ENCODE peak calls at places on chromosomes 7 and 10, in nine cellular contexts. One of them, this sample, is unnamed.

GRCh38 chr7:66899552-66900280 is 21.3 kb upstream of the TMEM248 start:
- DNase-seq in GM12878: no peak
- DNase-seq in HCT116: no peak
- DNase-seq in body of pancreas: no peak
- DNase-seq in A549: no peak
- DNase-seq in sigmoid colon: no peak
- DNase-seq in K562: no peak
- DNase-seq in transverse colon: no peak
- DNase-seq in right lobe of liver: no peak
- DNase-seq in this sample: no peak

GRCh38 chr10:99234067-99234738 is 1.4 kb downstream of the HPSE2 start:
- DNase-seq in K562: peak; percentile 7
- DNase-seq in right lobe of liver: peak; percentile 72
- DNase-seq in HCT116: no peak
- DNase-seq in body of pancreas: peak; percentile 16
- DNase-seq in A549: no peak
- DNase-seq in transverse colon: peak; percentile 50
- DNase-seq in GM12878: peak; percentile 17
- DNase-seq in sigmoid colon: peak; percentile 72
- DNase-seq in this sample: peak; percentile 66

GRCh38 chr10:30557884-30558283 is 71.7 kb downstream of the LYZL2 start:
- DNase-seq in A549: peak; percentile 38
- DNase-seq in right lobe of liver: no peak
- DNase-seq in sigmoid colon: no peak
- DNase-seq in body of pancreas: no peak
- DNase-seq in HCT116: no peak
- DNase-seq in K562: peak; percentile 41
- DNase-seq in GM12878: no peak
- DNase-seq in transverse colon: no peak
- DNase-seq in this sample: no peak

GRCh38 chr10:81848931-81849330 is 26.1 kb upstream of the NRG3 start:
- DNase-seq in K562: no peak
- DNase-seq in right lobe of liver: no peak
- DNase-seq in A549: no peak
- DNase-seq in sigmoid colon: no peak
- DNase-seq in HCT116: no peak
- DNase-seq in GM12878: no peak
- DNase-seq in transverse colon: no peak
- DNase-seq in body of pancreas: no peak
- DNase-seq in this sample: no peak

GRCh38 chr7:28075674-28076358 is 104.8 kb downstream of the JAZF1 start:
- DNase-seq in K562: no peak
- DNase-seq in A549: no peak
- DNase-seq in right lobe of liver: no peak
- DNase-seq in transverse colon: no peak
- DNase-seq in GM12878: no peak
- DNase-seq in sigmoid colon: no peak
- DNase-seq in body of pancreas: no peak
- DNase-seq in HCT116: no peak
- DNase-seq in this sample: no peak

GRCh38 chr7:98165827-98166667 is 45.2 kb upstream of the BHLHA15 start:
- DNase-seq in GM12878: no peak
- DNase-seq in body of pancreas: peak; percentile 83
- DNase-seq in HCT116: peak; percentile 7
- DNase-seq in sigmoid colon: no peak
- DNase-seq in K562: peak; percentile 61
- DNase-seq in A549: peak; percentile 31
- DNase-seq in right lobe of liver: peak; percentile 80
- DNase-seq in transverse colon: peak; percentile 72
- DNase-seq in this sample: no peak

GRCh38 chr7:1056006-1056784 is 11.8 kb downstream of the GPR146 start:
- DNase-seq in sigmoid colon: no peak
- DNase-seq in HCT116: no peak
- DNase-seq in body of pancreas: peak; percentile 31
- DNase-seq in transverse colon: no peak
- DNase-seq in right lobe of liver: no peak
- DNase-seq in GM12878: no peak
- DNase-seq in K562: no peak
- DNase-seq in A549: no peak
- DNase-seq in this sample: no peak

GRCh38 chr10:70430489-70431445 is 10.7 kb downstream of the NODAL start:
- DNase-seq in HCT116: no peak
- DNase-seq in sigmoid colon: peak; percentile 92
- DNase-seq in body of pancreas: peak; percentile 77
- DNase-seq in transverse colon: peak; percentile 55
- DNase-seq in right lobe of liver: peak; percentile 80
- DNase-seq in GM12878: no peak
- DNase-seq in A549: no peak
- DNase-seq in K562: peak; percentile 41
- DNase-seq in this sample: no peak

GRCh38 chr7:131231381-131232220 is 96.1 kb upstream of the MKLN1 start:
- DNase-seq in body of pancreas: peak; percentile 35
- DNase-seq in K562: no peak
- DNase-seq in sigmoid colon: peak; percentile 83
- DNase-seq in HCT116: no peak
- DNase-seq in A549: no peak
- DNase-seq in right lobe of liver: peak; percentile 59
- DNase-seq in transverse colon: peak; percentile 53
- DNase-seq in GM12878: peak; percentile 82
- DNase-seq in this sample: no peak

GRCh38 chr7:138116156-138116555 is 39.9 kb downstream of the AKR1D1 start:
- DNase-seq in body of pancreas: no peak
- DNase-seq in GM12878: no peak
- DNase-seq in K562: no peak
- DNase-seq in sigmoid colon: no peak
- DNase-seq in right lobe of liver: no peak
- DNase-seq in transverse colon: no peak
- DNase-seq in HCT116: no peak
- DNase-seq in A549: peak; percentile 21
- DNase-seq in this sample: no peak

GRCh38 chr10:3287566-3288445 is 115.2 kb upstream of the PITRM1 start:
- DNase-seq in right lobe of liver: no peak
- DNase-seq in GM12878: no peak
- DNase-seq in body of pancreas: no peak
- DNase-seq in A549: no peak
- DNase-seq in sigmoid colon: no peak
- DNase-seq in K562: no peak
- DNase-seq in transverse colon: peak; percentile 91
- DNase-seq in HCT116: peak; percentile 26
- DNase-seq in this sample: no peak

GRCh38 chr7:50679218-50680007 is 103.3 kb downstream of the GRB10 start:
- DNase-seq in body of pancreas: no peak
- DNase-seq in GM12878: no peak
- DNase-seq in HCT116: peak; percentile 18
- DNase-seq in sigmoid colon: no peak
- DNase-seq in transverse colon: no peak
- DNase-seq in A549: peak; percentile 41
- DNase-seq in K562: peak; percentile 25
- DNase-seq in right lobe of liver: no peak
- DNase-seq in this sample: no peak

GRCh38 chr7:135197906-135198655 is 13.2 kb downstream of the WDR91 start:
- DNase-seq in GM12878: no peak
- DNase-seq in A549: no peak
- DNase-seq in sigmoid colon: no peak
- DNase-seq in body of pancreas: no peak
- DNase-seq in HCT116: no peak
- DNase-seq in transverse colon: no peak
- DNase-seq in right lobe of liver: no peak
- DNase-seq in K562: no peak
- DNase-seq in this sample: no peak

GRCh38 chr7:31192996-31193395 is 140.9 kb downstream of the ADCYAP1R1 start:
- DNase-seq in GM12878: no peak
- DNase-seq in A549: peak; percentile 61
- DNase-seq in HCT116: peak; percentile 36
- DNase-seq in transverse colon: peak; percentile 31
- DNase-seq in right lobe of liver: peak; percentile 69
- DNase-seq in body of pancreas: peak; percentile 55
- DNase-seq in sigmoid colon: no peak
- DNase-seq in K562: peak; percentile 63
- DNase-seq in this sample: no peak

GRCh38 chr10:73167557-73168485 is at the start of the genes ECD and FAM149B1:
- DNase-seq in GM12878: peak; percentile 79
- DNase-seq in K562: peak; percentile 99
- DNase-seq in right lobe of liver: peak; percentile 96
- DNase-seq in A549: peak; percentile 89
- DNase-seq in transverse colon: peak; percentile 95
- DNase-seq in sigmoid colon: peak; percentile 97
- DNase-seq in body of pancreas: peak; percentile 92
- DNase-seq in HCT116: peak; percentile 90
- DNase-seq in this sample: peak; percentile 97
- TF ChIP-seq CTCF in GM12878: no peak
- TF ChIP-seq CTCF in K562: peak; percentile 48
- TF ChIP-seq CTCF in right lobe of liver: no peak
- TF ChIP-seq CTCF in A549: no peak
- TF ChIP-seq CTCF in transverse colon: no peak
- TF ChIP-seq CTCF in sigmoid colon: peak; percentile 9
- TF ChIP-seq CTCF in body of pancreas: peak; percentile 19
- TF ChIP-seq CTCF in HCT116: peak; percentile 7
- TF ChIP-seq CTCF in this sample: no peak

GRCh38 chr10:50406457-50407076 is 155.3 kb upstream of the ASAH2 start:
- DNase-seq in K562: no peak
- DNase-seq in sigmoid colon: no peak
- DNase-seq in right lobe of liver: no peak
- DNase-seq in GM12878: no peak
- DNase-seq in transverse colon: no peak
- DNase-seq in A549: no peak
- DNase-seq in body of pancreas: no peak
- DNase-seq in HCT116: no peak
- DNase-seq in this sample: no peak

GRCh38 chr10:50415292-50415691 is 164.0 kb upstream of the ASAH2 start:
- DNase-seq in HCT116: no peak
- DNase-seq in transverse colon: no peak
- DNase-seq in body of pancreas: no peak
- DNase-seq in right lobe of liver: no peak
- DNase-seq in sigmoid colon: no peak
- DNase-seq in A549: no peak
- DNase-seq in GM12878: no peak
- DNase-seq in K562: no peak
- DNase-seq in this sample: no peak

GRCh38 chr10:50405733-50406132 is 154.4 kb upstream of the ASAH2 start:
- DNase-seq in HCT116: no peak
- DNase-seq in K562: no peak
- DNase-seq in sigmoid colon: no peak
- DNase-seq in right lobe of liver: no peak
- DNase-seq in A549: no peak
- DNase-seq in transverse colon: no peak
- DNase-seq in GM12878: no peak
- DNase-seq in body of pancreas: no peak
- DNase-seq in this sample: no peak

GRCh38 chr10:50407077-50407801 is 155.9 kb upstream of the ASAH2 start:
- DNase-seq in right lobe of liver: no peak
- DNase-seq in transverse colon: no peak
- DNase-seq in body of pancreas: no peak
- DNase-seq in A549: no peak
- DNase-seq in GM12878: no peak
- DNase-seq in HCT116: peak; percentile 74
- DNase-seq in sigmoid colon: no peak
- DNase-seq in K562: no peak
- DNase-seq in this sample: no peak

DNA sequence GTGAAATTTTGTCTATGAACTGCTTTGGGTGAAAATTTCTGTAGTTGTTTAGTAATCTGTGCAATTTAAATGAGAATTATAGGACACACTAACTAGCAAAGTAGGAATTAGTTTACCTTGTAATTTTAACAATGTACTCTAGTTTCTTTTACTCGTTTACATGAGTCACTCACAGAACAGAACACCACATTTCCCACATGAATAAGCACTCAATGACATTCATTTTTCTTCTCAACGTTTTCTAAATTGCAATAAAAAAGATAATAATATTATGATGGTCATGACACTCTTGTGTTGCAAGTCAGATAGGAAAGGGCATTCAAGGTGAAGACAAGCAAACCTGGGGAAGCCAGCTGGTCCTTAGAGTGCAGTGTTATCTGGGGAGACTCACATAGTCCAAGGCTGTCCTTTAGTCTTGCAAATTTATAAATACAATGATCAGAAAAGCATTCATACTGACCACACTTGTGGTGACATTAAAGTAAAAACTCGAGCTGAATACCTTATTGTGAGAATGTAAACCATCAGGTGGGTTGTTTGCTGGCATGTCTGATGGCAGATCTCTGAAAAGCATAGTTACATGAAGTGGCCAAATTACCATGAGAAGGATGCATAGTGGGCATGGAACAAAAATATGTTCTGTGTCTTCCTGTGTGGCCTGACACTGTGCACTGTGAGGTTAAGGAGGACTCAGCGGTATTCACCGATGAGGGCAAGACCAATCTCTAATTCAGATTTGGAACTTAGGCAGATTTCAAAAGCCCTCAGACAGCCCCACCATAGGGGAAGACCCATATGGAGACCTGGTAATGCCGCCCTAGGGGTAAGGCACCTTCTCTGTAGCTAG is 158.9 kb upstream of the ASAH2 start:
- DNase-seq in body of pancreas: no peak
- DNase-seq in HCT116: no peak
- DNase-seq in A549: no peak
- DNase-seq in K562: no peak
- DNase-seq in right lobe of liver: no peak
- DNase-seq in GM12878: no peak
- DNase-seq in transverse colon: no peak
- DNase-seq in sigmoid colon: no peak
- DNase-seq in this sample: no peak
- H3K4me3 ChIP-seq in body of pancreas: no peak overlapping the region
- H3K4me3 ChIP-seq in HCT116: no peak overlapping the region
- H3K4me3 ChIP-seq in A549: no peak overlapping the region
- H3K4me3 ChIP-seq in K562: no peak overlapping the region
- H3K4me3 ChIP-seq in right lobe of liver: no peak overlapping the region
- H3K4me3 ChIP-seq in GM12878: no peak overlapping the region
- H3K4me3 ChIP-seq in transverse colon: no peak overlapping the region
- H3K4me3 ChIP-seq in sigmoid colon: no peak overlapping the region
- H3K4me3 ChIP-seq in this sample: no peak overlapping the region

DNA sequence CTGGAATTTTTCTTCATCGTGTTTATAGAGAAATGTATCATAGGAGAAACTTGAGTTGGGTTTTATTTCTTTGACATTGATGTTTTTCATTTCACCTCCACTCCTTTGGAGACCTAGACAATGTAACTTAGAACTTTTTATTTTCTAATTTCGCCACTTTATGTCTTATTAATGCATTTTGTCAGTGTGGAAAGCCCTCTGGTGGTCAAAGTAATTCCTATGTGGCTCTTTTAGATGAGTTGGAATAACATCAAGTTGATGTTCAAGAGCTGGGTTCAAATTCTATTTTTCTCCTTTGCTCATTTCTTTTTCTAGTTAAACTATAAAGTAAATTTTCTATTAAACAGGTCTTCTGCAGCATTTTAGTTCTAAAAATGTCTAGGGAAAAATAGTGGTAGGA is 478.6 kb downstream of the LRMDA start:
- DNase-seq in body of pancreas: peak; percentile 27
- DNase-seq in A549: no peak
- DNase-seq in transverse colon: no peak
- DNase-seq in HCT116: no peak
- DNase-seq in GM12878: no peak
- DNase-seq in K562: no peak
- DNase-seq in sigmoid colon: no peak
- DNase-seq in right lobe of liver: no peak
- DNase-seq in this sample: no peak
- TF ChIP-seq POLR2A in body of pancreas: no peak
- TF ChIP-seq POLR2A in A549: no peak
- TF ChIP-seq POLR2A in transverse colon: no peak
- TF ChIP-seq POLR2A in HCT116: no peak
- TF ChIP-seq POLR2A in GM12878: no peak
- TF ChIP-seq POLR2A in K562: no peak
- TF ChIP-seq POLR2A in sigmoid colon: no peak
- TF ChIP-seq POLR2A in right lobe of liver: no peak
- TF ChIP-seq POLR2A in this sample: no peak

GRCh38 chr10:124461642-124462347 is at the start of gene LHPP:
- DNase-seq in GM12878: peak; percentile 32
- DNase-seq in body of pancreas: peak; percentile 86
- DNase-seq in A549: peak; percentile 91
- DNase-seq in HCT116: peak; percentile 69
- DNase-seq in transverse colon: peak; percentile 91
- DNase-seq in right lobe of liver: peak; percentile 93
- DNase-seq in K562: peak; percentile 88
- DNase-seq in sigmoid colon: peak; percentile 89
- DNase-seq in this sample: peak; percentile 88
- TF ChIP-seq CTCF in GM12878: peak; percentile 8
- TF ChIP-seq CTCF in body of pancreas: peak; percentile 24
- TF ChIP-seq CTCF in A549: no peak
- TF ChIP-seq CTCF in HCT116: peak; percentile 20
- TF ChIP-seq CTCF in transverse colon: peak; percentile 62
- TF ChIP-seq CTCF in right lobe of liver: peak; percentile 54
- TF ChIP-seq CTCF in K562: peak; percentile 8
- TF ChIP-seq CTCF in sigmoid colon: peak; percentile 9
- TF ChIP-seq CTCF in this sample: peak; percentile 25